ENCODE peak calls at places on chromosomes 1 and 21, in four cellular contexts. One of them, this sample, is unnamed.
A peak's percentile ranks its signal among the peaks of the same experiment; 100 is the strongest.

GRCh38 chr1:9044241-9044640 is 18.0 kb upstream of the SLC2A7 start:
- DNase-seq in heart right ventricle: no peak
- DNase-seq in WERI-Rb-1: no peak
- DNase-seq in tibial artery: no peak
- DNase-seq in this sample: no peak

GRCh38 chr1:60234761-60235160 is 161.2 kb upstream of the C1orf87 start:
- DNase-seq in WERI-Rb-1: no peak
- DNase-seq in tibial artery: no peak
- DNase-seq in heart right ventricle: no peak
- DNase-seq in this sample: no peak

GRCh38 chr1:91591175-91591968 is 90.7 kb downstream of the CDC7 start:
- DNase-seq in WERI-Rb-1: no peak
- DNase-seq in tibial artery: no peak
- DNase-seq in heart right ventricle: no peak
- DNase-seq in this sample: no peak

GRCh38 chr1:23169727-23170335 is 1.2 kb upstream of the LUZP1 start:
- DNase-seq in tibial artery: peak; percentile 82
- DNase-seq in WERI-Rb-1: no peak
- DNase-seq in heart right ventricle: peak; percentile 43
- DNase-seq in this sample: peak; percentile 61

GRCh38 chr1:3609769-3610157 is 1.5 kb downstream of the MEGF6 start:
- DNase-seq in tibial artery: no peak
- DNase-seq in heart right ventricle: no peak
- DNase-seq in WERI-Rb-1: no peak
- DNase-seq in this sample: no peak

GRCh38 chr1:159845751-159846531 is 16.5 kb downstream of the VSIG8 start:
- DNase-seq in tibial artery: no peak
- DNase-seq in WERI-Rb-1: no peak
- DNase-seq in heart right ventricle: no peak
- DNase-seq in this sample: no peak

GRCh38 chr1:234963180-234963903 is 165.3 kb downstream of the TOMM20 start:
- DNase-seq in heart right ventricle: peak; percentile 76
- DNase-seq in WERI-Rb-1: no peak
- DNase-seq in tibial artery: peak; percentile 89
- DNase-seq in this sample: peak; percentile 95

GRCh38 chr1:65168867-65169266 is 20.9 kb downstream of the AK4 start:
- DNase-seq in heart right ventricle: no peak
- DNase-seq in tibial artery: no peak
- DNase-seq in WERI-Rb-1: no peak
- DNase-seq in this sample: no peak

GRCh38 chr1:114152211-114153050 is 1.2 kb downstream of the SYT6 start:
- DNase-seq in WERI-Rb-1: peak; percentile 50
- DNase-seq in tibial artery: peak; percentile 68
- DNase-seq in heart right ventricle: peak; percentile 49
- DNase-seq in this sample: peak; percentile 12

GRCh38 chr1:218412181-218412580 is 67.0 kb downstream of the TGFB2 start:
- DNase-seq in WERI-Rb-1: no peak
- DNase-seq in tibial artery: no peak
- DNase-seq in heart right ventricle: no peak
- DNase-seq in this sample: peak; percentile 80

GRCh38 chr1:5659606-5660005 is 332.6 kb downstream of the NPHP4 start:
- DNase-seq in heart right ventricle: no peak
- DNase-seq in tibial artery: no peak
- DNase-seq in WERI-Rb-1: peak; percentile 75
- DNase-seq in this sample: no peak

GRCh38 chr1:1782399-1783221 is 4.3 kb upstream of the NADK start:
- DNase-seq in WERI-Rb-1: no peak
- DNase-seq in heart right ventricle: peak; percentile 63
- DNase-seq in tibial artery: peak; percentile 87
- DNase-seq in this sample: peak; percentile 56
- H3K4me3 ChIP-seq in WERI-Rb-1: no peak overlapping the region
- H3K4me3 ChIP-seq in heart right ventricle: peak overlapping the region; percentile 44
- H3K4me3 ChIP-seq in tibial artery: peak overlapping the region; percentile 32
- H3K4me3 ChIP-seq in this sample: no peak overlapping the region

DNA sequence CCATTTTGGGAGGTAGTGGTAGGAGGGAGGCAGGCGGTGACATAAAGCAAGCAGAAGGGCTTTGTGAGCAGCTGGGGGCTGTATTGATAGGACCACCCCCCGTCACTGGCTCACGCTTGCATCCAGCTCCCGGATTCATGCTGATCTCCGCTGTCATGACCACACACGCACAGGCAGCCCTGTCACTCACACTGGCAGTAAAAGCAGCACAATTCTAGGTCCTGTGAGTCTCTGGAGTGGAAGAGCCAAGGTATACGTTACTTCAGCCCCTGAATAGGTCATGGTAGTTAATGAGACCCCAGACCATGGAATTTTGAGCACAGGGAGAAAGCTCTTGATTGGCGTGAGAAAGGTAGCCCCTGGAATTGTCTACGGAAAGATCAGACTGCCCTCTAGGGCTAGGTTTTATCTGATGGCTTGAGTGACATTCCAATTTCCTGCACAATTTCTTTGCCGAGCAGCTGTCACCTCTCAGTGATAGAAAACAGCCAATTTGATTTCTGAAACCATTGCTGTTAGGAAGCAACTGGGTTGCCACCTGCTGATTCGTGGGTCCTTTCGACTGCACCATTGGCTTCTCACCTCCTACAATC is 5.4 kb downstream of the OR2B11 start:
- DNase-seq in heart right ventricle: no peak
- DNase-seq in WERI-Rb-1: no peak
- DNase-seq in tibial artery: no peak
- DNase-seq in this sample: no peak
- TF ChIP-seq CTCF in heart right ventricle: no peak
- TF ChIP-seq CTCF in WERI-Rb-1: no peak
- TF ChIP-seq CTCF in tibial artery: no peak
- TF ChIP-seq CTCF in this sample: no peak

DNA sequence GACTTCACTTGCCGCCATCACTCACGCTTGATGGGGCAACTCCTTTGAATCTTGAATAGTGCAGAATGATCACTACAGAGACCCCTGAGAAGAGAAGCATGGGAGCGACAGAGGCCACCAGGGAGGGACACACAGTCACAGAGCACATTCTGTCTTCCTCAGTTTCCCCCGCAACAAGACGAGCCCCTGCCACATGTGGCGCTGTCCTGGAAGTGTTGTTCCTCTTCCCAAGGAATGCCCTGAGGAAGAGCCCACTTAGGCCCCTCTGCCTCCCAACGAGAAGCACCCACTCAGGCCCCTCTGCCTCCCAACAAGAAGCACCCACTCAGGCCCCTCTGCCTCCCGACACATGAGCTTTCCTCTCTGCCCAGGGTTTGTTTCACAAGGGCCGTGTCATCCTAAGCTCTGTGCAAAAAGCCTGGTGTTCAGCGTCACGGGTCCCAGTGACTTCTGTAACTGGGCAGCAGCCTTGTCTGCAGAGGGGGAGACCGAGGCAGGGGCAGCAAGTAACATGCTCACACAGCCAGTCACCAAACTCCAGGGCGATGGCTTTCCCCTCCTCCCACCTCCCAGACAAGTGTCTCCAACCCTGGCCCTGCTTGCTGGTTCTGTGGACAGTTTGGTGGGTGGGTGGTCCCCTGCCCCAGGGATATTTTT is 19.8 kb downstream of the SLC37A1 start:
- DNase-seq in WERI-Rb-1: no peak
- DNase-seq in tibial artery: peak; percentile 55
- DNase-seq in heart right ventricle: no peak
- DNase-seq in this sample: no peak
- H3K4me3 ChIP-seq in WERI-Rb-1: no peak overlapping the region
- H3K4me3 ChIP-seq in tibial artery: no peak overlapping the region
- H3K4me3 ChIP-seq in heart right ventricle: no peak overlapping the region
- H3K4me3 ChIP-seq in this sample: no peak overlapping the region

DNA sequence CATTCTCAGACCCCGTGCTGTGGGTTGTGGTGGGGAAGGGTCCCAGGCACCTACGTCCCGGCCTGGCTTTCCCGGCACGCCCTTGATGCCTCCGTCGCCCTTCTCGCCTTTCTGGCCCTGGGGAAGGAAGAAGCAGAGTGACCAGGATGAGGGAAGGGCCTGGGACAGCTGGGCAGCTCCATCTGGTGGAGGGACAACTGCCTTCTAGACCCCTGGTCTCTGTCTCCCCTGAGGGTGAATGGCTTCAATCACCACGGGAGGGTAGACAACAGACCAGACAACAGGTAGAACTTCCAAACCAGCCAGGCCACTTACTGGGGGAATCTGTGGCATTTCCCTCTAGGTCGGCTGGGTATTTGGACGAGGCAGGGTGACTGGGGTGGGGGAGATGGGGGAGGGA is 11.9 kb downstream of the COL16A1 start:
- DNase-seq in WERI-Rb-1: peak; percentile 65
- DNase-seq in tibial artery: no peak
- DNase-seq in heart right ventricle: no peak
- DNase-seq in this sample: no peak
- TF ChIP-seq CTCF in WERI-Rb-1: peak; percentile 76
- TF ChIP-seq CTCF in tibial artery: no peak
- TF ChIP-seq CTCF in heart right ventricle: no peak
- TF ChIP-seq CTCF in this sample: no peak

DNA sequence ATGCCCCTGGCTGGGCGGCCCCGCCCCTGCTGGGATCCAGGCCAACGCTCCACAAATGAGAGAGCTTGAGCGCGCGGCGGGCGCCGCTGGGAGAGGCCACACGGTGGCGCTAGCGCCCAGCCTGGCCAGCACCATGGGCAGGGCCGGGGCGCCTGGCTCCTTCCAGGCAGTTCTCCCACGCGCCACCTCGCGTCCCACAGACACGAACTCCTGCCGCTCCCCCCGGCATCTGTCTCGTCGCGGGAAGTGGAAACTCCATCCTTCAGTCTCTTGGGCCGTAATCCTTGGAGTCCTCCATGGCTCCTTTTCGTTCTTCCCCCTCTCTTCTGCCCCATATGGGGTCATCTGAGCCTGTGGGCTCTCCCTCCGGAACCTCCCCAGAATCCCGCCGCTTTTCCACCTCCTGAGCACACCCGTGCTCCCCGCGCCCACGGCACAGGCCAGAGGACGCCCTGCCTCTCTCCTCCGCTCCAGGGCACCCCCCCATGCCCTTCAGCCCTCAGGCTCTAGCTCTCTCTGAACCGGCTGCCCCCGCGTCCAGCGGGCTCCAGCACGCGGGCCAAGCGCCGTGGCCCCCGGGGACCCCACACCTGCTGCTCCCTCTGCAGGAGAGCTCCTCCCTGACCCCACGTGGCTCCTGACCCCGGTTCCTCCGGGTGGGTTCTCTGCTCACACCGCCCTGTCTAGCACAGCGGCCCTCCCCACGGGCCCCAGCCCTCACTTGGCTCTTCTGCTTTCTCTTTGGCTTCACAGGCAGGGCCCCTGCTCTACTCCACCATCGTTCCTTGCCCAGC is 31.9 kb upstream of the EDN2 start:
- DNase-seq in WERI-Rb-1: peak; percentile 87
- DNase-seq in tibial artery: peak; percentile 95
- DNase-seq in heart right ventricle: peak; percentile 94
- DNase-seq in this sample: peak; percentile 91
- H3K4me3 ChIP-seq in WERI-Rb-1: no peak overlapping the region
- H3K4me3 ChIP-seq in tibial artery: peak overlapping the region; percentile 51
- H3K4me3 ChIP-seq in heart right ventricle: peak overlapping the region; percentile 53
- H3K4me3 ChIP-seq in this sample: peak overlapping the region; percentile 34

DNA sequence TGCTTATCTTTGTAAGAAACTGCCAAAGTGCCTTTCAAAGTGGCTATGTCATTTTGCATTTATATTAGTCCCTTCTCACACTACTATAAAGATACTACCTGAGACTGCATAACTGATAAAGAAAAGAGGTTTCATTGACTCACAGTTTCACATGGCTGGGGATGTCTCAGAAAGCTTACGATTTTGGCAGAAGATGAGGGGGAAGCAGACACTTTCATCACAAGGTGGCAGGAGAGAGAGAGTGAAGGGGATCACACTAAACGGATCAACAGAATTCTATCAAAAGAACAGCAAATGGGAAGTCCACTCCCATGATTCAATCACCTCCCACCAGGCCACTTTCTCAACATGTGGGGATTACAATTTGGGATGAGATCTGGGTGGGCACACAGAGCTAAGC is 1352.0 kb upstream of the B3GALT2 start:
- DNase-seq in WERI-Rb-1: peak; percentile 29
- DNase-seq in tibial artery: no peak
- DNase-seq in heart right ventricle: no peak
- DNase-seq in this sample: no peak
- TF ChIP-seq CTCF in WERI-Rb-1: peak; percentile 43
- TF ChIP-seq CTCF in tibial artery: no peak
- TF ChIP-seq CTCF in heart right ventricle: no peak
- TF ChIP-seq CTCF in this sample: no peak

GRCh38 chr1:236065509-236066005 is 667 bp upstream of the NID1 start:
- DNase-seq in tibial artery: peak; percentile 72
- DNase-seq in heart right ventricle: no peak
- DNase-seq in WERI-Rb-1: no peak
- DNase-seq in this sample: no peak
- H3K4me3 ChIP-seq in tibial artery: peak overlapping the region; percentile 72
- H3K4me3 ChIP-seq in heart right ventricle: peak overlapping the region; percentile 76
- H3K4me3 ChIP-seq in WERI-Rb-1: peak overlapping the region; percentile 84
- H3K4me3 ChIP-seq in this sample: peak overlapping the region; percentile 55

DNA sequence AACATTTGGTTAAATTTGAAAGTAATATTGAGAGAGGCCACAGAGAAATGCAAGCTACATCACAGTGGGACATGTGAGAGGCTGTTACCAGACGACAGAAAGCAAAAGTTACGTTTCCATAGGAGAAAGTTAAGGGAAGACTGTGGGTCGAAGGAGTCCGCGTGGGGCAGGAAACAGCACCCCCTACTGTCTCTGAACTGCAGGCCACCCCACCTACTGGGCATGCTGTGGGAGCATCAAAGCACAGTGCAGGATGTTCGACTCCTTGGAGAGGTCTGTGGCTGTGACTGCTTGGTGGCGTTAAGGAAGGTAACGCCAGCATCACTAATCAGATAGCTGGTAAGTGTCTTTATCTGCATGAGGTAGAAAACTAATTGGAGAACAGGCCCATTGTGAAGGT is 123.9 kb downstream of the PTBP2 start:
- DNase-seq in WERI-Rb-1: peak; percentile 51
- DNase-seq in heart right ventricle: peak; percentile 24
- DNase-seq in tibial artery: no peak
- DNase-seq in this sample: no peak
- TF ChIP-seq CTCF in WERI-Rb-1: peak; percentile 91
- TF ChIP-seq CTCF in heart right ventricle: peak; percentile 65
- TF ChIP-seq CTCF in tibial artery: peak; percentile 26
- TF ChIP-seq CTCF in this sample: peak; percentile 56

This sample was measured in astrocyte of the spinal cord.